ENCODE peak calls at places on chromosomes 2 and 18, in ten cellular contexts. One of them, this sample, is unnamed.

GRCh38 chr2:27009716-27010115 is 23.0 kb upstream of the TMEM214 start:
- DNase-seq in heart right ventricle: no peak
- DNase-seq in astrocyte of the spinal cord: no peak
- DNase-seq in lung: no peak
- DNase-seq in NB4: no peak
- DNase-seq in MM.1S: no peak
- DNase-seq in HCT116: no peak
- DNase-seq in C1 segment of cervical spinal cord: no peak
- DNase-seq in foreskin fibroblast: no peak
- DNase-seq in A549: no peak
- DNase-seq in this sample: no peak

GRCh38 chr2:216992056-216992455 is 132.2 kb upstream of the TNP1 start:
- DNase-seq in heart right ventricle: peak
- DNase-seq in astrocyte of the spinal cord: peak
- DNase-seq in lung: no peak
- DNase-seq in NB4: no peak
- DNase-seq in MM.1S: no peak
- DNase-seq in HCT116: no peak
- DNase-seq in C1 segment of cervical spinal cord: no peak
- DNase-seq in foreskin fibroblast: no peak
- DNase-seq in A549: no peak
- DNase-seq in this sample: no peak

GRCh38 chr2:42722328-42723190 is 41.4 kb downstream of the OXER1 start:
- DNase-seq in heart right ventricle: no peak
- DNase-seq in astrocyte of the spinal cord: peak
- DNase-seq in lung: peak
- DNase-seq in NB4: peak
- DNase-seq in MM.1S: no peak
- DNase-seq in HCT116: no peak
- DNase-seq in C1 segment of cervical spinal cord: peak
- DNase-seq in foreskin fibroblast: peak
- DNase-seq in A549: peak
- DNase-seq in this sample: no peak

GRCh38 chr18:54149078-54149697 is 75.3 kb downstream of the MBD2 start:
- DNase-seq in heart right ventricle: no peak
- DNase-seq in astrocyte of the spinal cord: peak
- DNase-seq in lung: peak
- DNase-seq in NB4: peak
- DNase-seq in MM.1S: no peak
- DNase-seq in HCT116: peak
- DNase-seq in C1 segment of cervical spinal cord: no peak
- DNase-seq in foreskin fibroblast: peak
- DNase-seq in A549: peak
- DNase-seq in this sample: no peak

GRCh38 chr2:177275041-177275440 is 10.5 kb upstream of the NFE2L2 start:
- DNase-seq in heart right ventricle: no peak
- DNase-seq in astrocyte of the spinal cord: peak
- DNase-seq in lung: no peak
- DNase-seq in NB4: no peak
- DNase-seq in MM.1S: no peak
- DNase-seq in HCT116: no peak
- DNase-seq in C1 segment of cervical spinal cord: no peak
- DNase-seq in foreskin fibroblast: peak
- DNase-seq in A549: peak
- DNase-seq in this sample: no peak

GRCh38 chr18:35171315-35171987 is 69.4 kb upstream of the ZNF397 start:
- DNase-seq in heart right ventricle: no peak
- DNase-seq in astrocyte of the spinal cord: peak
- DNase-seq in lung: no peak
- DNase-seq in NB4: no peak
- DNase-seq in MM.1S: no peak
- DNase-seq in HCT116: no peak
- DNase-seq in C1 segment of cervical spinal cord: no peak
- DNase-seq in foreskin fibroblast: no peak
- DNase-seq in A549: no peak
- DNase-seq in this sample: no peak

GRCh38 chr2:33494877-33495641 is 18.6 kb downstream of the RASGRP3 start:
- DNase-seq in heart right ventricle: no peak
- DNase-seq in astrocyte of the spinal cord: no peak
- DNase-seq in lung: no peak
- DNase-seq in NB4: no peak
- DNase-seq in MM.1S: no peak
- DNase-seq in HCT116: no peak
- DNase-seq in C1 segment of cervical spinal cord: no peak
- DNase-seq in foreskin fibroblast: no peak
- DNase-seq in A549: peak
- DNase-seq in this sample: peak

GRCh38 chr2:95115418-95115817 is 6.2 kb downstream of the MRPS5 start:
- DNase-seq in heart right ventricle: peak
- DNase-seq in astrocyte of the spinal cord: peak
- DNase-seq in lung: peak
- DNase-seq in NB4: peak
- DNase-seq in MM.1S: peak
- DNase-seq in HCT116: peak
- DNase-seq in C1 segment of cervical spinal cord: peak
- DNase-seq in foreskin fibroblast: peak
- DNase-seq in A549: peak
- DNase-seq in this sample: peak

GRCh38 chr2:130372055-130372832 is 16.4 kb downstream of the PTPN18 start:
- DNase-seq in heart right ventricle: peak
- DNase-seq in astrocyte of the spinal cord: peak
- DNase-seq in lung: peak
- DNase-seq in NB4: peak
- DNase-seq in MM.1S: peak
- DNase-seq in HCT116: peak
- DNase-seq in C1 segment of cervical spinal cord: peak
- DNase-seq in foreskin fibroblast: peak
- DNase-seq in A549: peak
- DNase-seq in this sample: no peak

GRCh38 chr18:76878426-76878825 is 56.1 kb downstream of the ZNF236 start:
- DNase-seq in heart right ventricle: no peak
- DNase-seq in astrocyte of the spinal cord: no peak
- DNase-seq in lung: no peak
- DNase-seq in NB4: no peak
- DNase-seq in MM.1S: no peak
- DNase-seq in HCT116: no peak
- DNase-seq in C1 segment of cervical spinal cord: no peak
- DNase-seq in foreskin fibroblast: no peak
- DNase-seq in A549: no peak
- DNase-seq in this sample: no peak

GRCh38 chr2:140551291-140551690 is 1579.5 kb downstream of the LRP1B start:
- DNase-seq in heart right ventricle: no peak
- DNase-seq in astrocyte of the spinal cord: no peak
- DNase-seq in lung: no peak
- DNase-seq in NB4: no peak
- DNase-seq in MM.1S: no peak
- DNase-seq in HCT116: no peak
- DNase-seq in C1 segment of cervical spinal cord: no peak
- DNase-seq in foreskin fibroblast: no peak
- DNase-seq in A549: no peak
- DNase-seq in this sample: no peak